ENCODE peak calls at places on chromosomes 11 and 22, in four cellular contexts. B, N, P and C are unnamed samples.

GRCh38 chr22:49508561-49508960 is 319.1 kb downstream of the BRD1 start:
- DNase-seq in N (no peak), B (no peak), P (no peak), C (no peak)

GRCh38 chr11:41714101-41714500 is 254.6 kb upstream of the LRRC4C start:
- DNase-seq in N (no peak), B (no peak), P (no peak), C (no peak)

GRCh38 chr11:131864205-131864604 is 493.8 kb downstream of the NTM start:
- DNase-seq in P (no peak), N (no peak), B (no peak), C (no peak)

GRCh38 chr11:63868399-63869064 is 29.6 kb downstream of the MARK2 start:
- DNase-seq in B (no peak), P (no peak), N (no peak), C (no peak)

GRCh38 chr11:104256525-104256924 is 92.6 kb upstream of the PDGFD start:
- DNase-seq in P (no peak), N (no peak), B (no peak), C (no peak)

GRCh38 chr22:21651521-21652009 is 9.5 kb downstream of the SDF2L1 start:
- DNase-seq in P (no peak), N (no peak), B (no peak), C (no peak)

GRCh38 chr11:102771351-102771750 is 9.1 kb downstream of the MMP10 start:
- DNase-seq in P (no peak), N (no peak), B (no peak), C (no peak)

GRCh38 chr11:126518130-126518995 is 162.9 kb downstream of the ST3GAL4 start:
- DNase-seq in B (no peak), N (no peak), P (no peak), C (no peak)

GRCh38 chr22:46250035-46250782 is at the start of gene CDPF1:
- DNase-seq in P (peak), B (peak), N (peak), C (peak)

GRCh38 chr11:134655189-134655937 is 243.3 kb upstream of the B3GAT1 start:
- DNase-seq in B (no peak), N (no peak), P (no peak), C (no peak)

GRCh38 chr11:11345099-11345498 is 8.0 kb downstream of the CSNK2A3 start:
- DNase-seq in N (no peak), B (no peak), P (no peak), C (no peak)

GRCh38 chr11:74134661-74135515 is 35.9 kb downstream of the C2CD3 start:
- DNase-seq in N (no peak), P (no peak), B (peak), C (no peak)

GRCh38 chr11:88886796-88887195 is 179.0 kb downstream of the GRM5 start:
- DNase-seq in B (peak), P (peak), N (peak), C (peak)

GRCh38 chr22:45496451-45496941 is 6.2 kb upstream of the FBLN1 start:
- DNase-seq in P (peak), B (no peak), N (no peak), C (no peak)

GRCh38 chr11:99352642-99353041 is 331.9 kb downstream of the CNTN5 start:
- DNase-seq in N (no peak), P (no peak), B (no peak), C (no peak)

GRCh38 chr11:74505911-74506310 is 12.4 kb upstream of the LIPT2 start:
- DNase-seq in P (no peak), N (no peak), B (no peak), C (no peak)

GRCh38 chr22:47627561-47628253 is 865.3 kb downstream of the TBC1D22A start:
- DNase-seq in P (no peak), N (no peak), B (no peak), C (no peak)

GRCh38 chr11:45658292-45658991 is 7.0 kb downstream of the CHST1 start:
- DNase-seq in B (peak), N (no peak), P (peak), C (no peak)

GRCh38 chr11:112162761-112163669 is 879 bp downstream of the IL18 start:
- DNase-seq in P (peak), N (no peak), B (no peak), C (no peak)

DNA sequence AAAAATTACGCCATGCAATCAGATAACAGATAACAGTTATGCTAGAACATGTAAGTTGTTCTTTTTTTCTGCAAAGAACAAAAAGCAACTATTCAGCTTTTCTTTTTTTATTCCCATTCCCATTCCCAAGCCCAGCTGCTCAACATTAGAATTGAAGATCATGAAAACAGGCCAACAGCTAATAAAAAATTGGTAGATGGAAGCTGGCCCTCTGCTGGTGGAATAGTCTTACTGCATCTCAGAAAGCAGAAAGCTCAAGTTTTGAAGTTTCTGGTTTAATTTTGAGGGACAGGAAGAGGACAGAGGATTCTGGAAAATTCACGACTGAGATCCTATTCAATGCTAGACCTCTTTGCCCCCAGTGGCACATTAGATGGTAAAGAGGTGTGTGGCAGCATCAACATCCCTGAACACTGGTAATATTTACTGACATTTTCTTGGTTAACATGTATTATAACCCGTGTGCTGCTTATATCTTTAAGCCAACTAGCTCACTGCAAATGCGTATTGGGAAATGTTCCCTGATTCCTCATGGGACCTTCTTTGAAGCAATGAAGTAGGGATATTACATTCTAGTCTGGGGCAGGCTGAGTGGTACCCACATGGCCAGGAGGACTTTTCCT is 591.2 kb downstream of the OPCML start:
- DNase-seq in N (no peak), B (peak), P (no peak), C (no peak)
- TF ChIP-seq TARDBP in N (no peak), B (no peak), P (no peak), C (no peak)

GRCh38 chr11:79538775-79539174 is 97.9 kb upstream of the TENM4 start:
- DNase-seq in P (no peak), B (no peak), N (no peak), C (no peak)
- TF ChIP-seq TARDBP in P (no peak), B (no peak), N (no peak), C (no peak)

GRCh38 chr22:25348391-25348790 is 129.0 kb downstream of the CRYBB2 start:
- DNase-seq in B (no peak), P (no peak), N (no peak), C (no peak)
- TF ChIP-seq TARDBP in B (no peak), P (no peak), N (no peak), C (no peak)

GRCh38 chr11:2557381-2557780 is 112.6 kb downstream of the KCNQ1 start:
- DNase-seq in P (no peak), B (no peak), N (no peak), C (no peak)
- TF ChIP-seq TARDBP in P (no peak), B (no peak), N (no peak), C (no peak)

DNA sequence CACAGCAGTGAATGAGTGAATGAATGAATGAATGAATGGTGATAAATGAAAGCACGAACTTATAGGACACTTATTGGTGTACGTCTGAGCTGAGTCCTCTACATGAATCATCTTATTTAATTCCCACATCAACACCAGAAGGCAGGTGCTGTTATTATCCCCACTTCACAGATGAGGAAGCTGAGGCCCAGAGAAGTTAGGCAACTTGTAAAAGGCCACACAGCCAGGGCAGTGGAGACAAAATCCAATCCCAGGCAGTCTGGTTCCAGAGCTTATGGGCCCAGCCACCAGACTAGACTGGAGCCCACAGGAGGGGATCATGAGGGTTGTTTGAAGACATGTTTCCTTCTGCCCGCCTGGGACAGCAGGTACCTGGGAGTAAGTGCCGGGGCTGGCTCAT is 364.0 kb downstream of the MN1 start:
- DNase-seq in N (no peak), P (no peak), B (no peak), C (no peak)
- TF ChIP-seq TARDBP in N (no peak), P (no peak), B (no peak), C (no peak)

DNA sequence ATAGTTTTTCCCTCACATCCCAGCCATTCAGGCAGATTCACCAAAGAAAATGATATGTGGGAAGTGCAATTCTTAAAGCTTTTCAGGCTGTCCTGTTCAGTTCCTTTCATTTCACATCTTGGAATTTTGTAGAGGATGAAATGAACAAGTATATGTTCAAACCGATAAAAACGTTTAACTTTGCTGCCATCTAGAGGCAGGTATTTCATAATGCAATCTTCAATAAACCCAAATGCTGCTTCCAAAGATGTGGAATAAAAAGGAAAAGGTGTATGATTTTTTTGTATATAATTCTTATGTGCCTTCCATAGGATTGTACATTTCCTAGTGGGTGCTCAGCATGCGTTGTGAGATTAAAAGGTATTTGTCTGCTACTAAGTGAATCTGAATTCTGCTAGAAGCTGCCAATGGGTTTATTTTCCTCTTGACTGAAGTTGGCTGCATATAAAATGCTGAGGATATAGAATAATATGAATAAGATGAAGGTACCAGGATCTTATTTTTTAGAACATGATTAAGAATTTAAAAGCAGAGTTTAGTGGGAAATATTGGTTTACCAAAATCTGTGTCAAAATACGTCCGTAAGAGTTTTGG is 199.3 kb downstream of the PGR start:
- DNase-seq in P (peak), N (no peak), B (peak), C (peak)
- TF ChIP-seq TARDBP in P (no peak), N (no peak), B (no peak), C (no peak)

GRCh38 chr22:37470087-37470445 is 16.1 kb downstream of the MFNG start:
- DNase-seq in N (no peak), B (no peak), P (no peak), C (no peak)

GRCh38 chr22:37469416-37470086 is 16.6 kb downstream of the MFNG start:
- DNase-seq in N (no peak), P (no peak), B (no peak), C (no peak)

GRCh38 chr22:37465721-37466120 is 20.5 kb downstream of the MFNG start:
- DNase-seq in B (no peak), P (no peak), N (no peak), C (no peak)

GRCh38 chr22:37464181-37464580 is 22.0 kb downstream of the MFNG start:
- DNase-seq in B (no peak), P (no peak), N (peak), C (no peak)

DNA sequence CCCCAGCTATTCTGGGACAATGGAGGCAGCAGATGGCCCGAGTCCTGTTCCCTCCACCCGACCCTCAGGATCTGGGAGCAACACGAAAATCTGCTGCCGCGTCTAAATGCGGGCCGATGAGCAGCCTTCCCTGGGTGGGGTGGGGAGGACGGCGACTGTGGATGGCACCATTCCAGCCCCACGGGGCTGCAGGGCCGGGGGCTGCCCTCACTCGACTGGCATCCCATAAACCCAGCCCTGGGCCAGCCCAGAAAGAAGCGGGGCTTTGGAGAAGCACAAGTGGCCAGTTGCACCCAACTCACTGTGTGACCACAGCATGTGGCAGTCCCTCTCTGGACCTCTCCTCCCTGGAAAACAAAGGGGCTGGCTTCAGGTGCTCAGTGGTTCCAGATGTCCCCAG is 18.6 kb downstream of the MFNG start:
- DNase-seq in N (no peak), P (no peak), B (no peak), C (no peak)
- TF ChIP-seq TARDBP in N (no peak), P (no peak), B (no peak), C (no peak)

DNA sequence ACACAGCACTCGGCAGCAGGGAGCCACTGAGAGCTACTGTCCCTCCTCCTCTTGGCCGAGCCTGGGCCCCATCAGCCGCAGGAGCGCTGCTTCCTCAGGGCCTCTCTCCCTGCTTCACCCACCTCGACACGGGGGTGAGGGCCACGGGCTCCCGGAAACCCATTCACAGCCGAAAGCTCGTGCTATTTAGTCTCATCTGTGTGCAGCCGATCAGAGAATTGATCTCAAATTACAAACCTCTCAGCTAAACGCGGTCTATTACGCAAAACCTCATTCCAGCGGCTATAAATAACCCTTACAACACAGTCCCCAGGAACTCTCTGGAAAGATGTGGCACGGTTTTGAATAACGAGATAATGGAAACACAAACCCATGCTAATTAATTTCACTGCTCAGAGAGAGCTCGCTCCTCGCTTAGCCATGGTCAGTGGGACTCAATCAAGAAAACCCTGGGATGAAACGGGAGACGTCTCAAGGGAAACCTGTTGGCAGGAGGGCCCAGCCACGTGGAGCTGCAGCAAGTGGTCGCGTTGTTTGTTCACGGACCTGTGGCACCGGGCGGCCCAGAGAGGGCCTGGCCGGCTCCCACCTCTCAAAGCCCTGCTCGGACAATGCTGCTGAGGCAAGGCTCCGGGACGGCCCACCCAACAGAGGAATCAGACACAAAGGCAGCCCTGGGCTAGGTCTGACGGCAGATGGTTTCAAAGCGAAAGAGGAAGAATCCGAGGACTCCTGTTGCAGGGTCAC is 210.4 kb downstream of the CTTN start:
- DNase-seq in P (no peak), B (no peak), N (no peak), C (no peak)
- TF ChIP-seq TARDBP in P (no peak), B (no peak), N (no peak), C (no peak)

DNA sequence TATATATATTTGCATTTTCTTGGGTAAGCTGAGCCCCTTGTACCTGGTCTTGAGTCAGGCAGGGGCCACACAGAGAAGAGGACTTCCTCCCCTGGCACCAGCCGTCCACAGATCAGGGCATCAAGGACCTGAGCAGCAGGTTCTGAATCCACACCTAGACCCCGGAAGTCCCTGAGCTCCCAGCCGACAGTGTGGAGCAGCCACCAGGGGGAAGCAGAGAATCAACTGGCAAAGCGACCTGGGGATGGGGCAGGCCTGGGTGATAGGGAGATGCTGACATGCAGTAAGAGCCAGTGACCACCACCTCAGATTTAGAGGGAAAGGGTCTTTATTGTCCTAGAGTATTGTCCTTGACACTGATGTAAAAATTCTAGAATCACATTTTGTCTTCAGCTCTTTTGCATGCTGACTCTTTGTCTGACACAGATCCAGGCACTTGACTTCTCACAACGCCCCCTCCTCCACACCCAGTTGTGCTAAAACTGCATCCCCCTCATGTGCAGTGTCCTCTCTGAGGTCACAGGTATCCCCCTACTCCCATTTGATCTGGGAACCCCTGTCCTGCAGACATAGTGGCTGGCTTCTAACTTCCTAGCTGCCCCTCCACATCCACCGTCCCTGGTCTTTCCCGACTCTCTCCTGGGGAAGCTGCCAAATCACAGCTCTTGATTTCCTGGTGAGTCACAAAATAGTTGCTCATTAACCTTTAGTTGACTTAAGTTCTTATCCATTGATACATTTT is 109.3 kb downstream of the GGTLC2 start:
- DNase-seq in N (no peak), B (peak), P (peak), C (peak)
- TF ChIP-seq TARDBP in N (no peak), B (no peak), P (no peak), C (no peak)

GRCh38 chr22:32737811-32738210 is 63.7 kb upstream of the TIMP3 start:
- DNase-seq in B (no peak), N (no peak), P (no peak), C (no peak)
- TF ChIP-seq TARDBP in B (no peak), N (no peak), P (no peak), C (no peak)